ENCODE peak calls at places on chromosome 10, in four cellular contexts. One of them, this sample, is unnamed. For H3K36me3 and H3K4me1, the result is how much of the 10 kb centered on the place peaks cover.

GRCh38 chr10:127873901-127874470 is 18.8 kb downstream of the CLRN3 start:
- DNase-seq in HepG2: no peak
- DNase-seq in K562: no peak
- DNase-seq in GM12878: no peak
- DNase-seq in this sample: no peak

GRCh38 chr10:102003541-102003940 is 52.4 kb downstream of the ARMH3 start:
- DNase-seq in GM12878: no peak
- DNase-seq in HepG2: no peak
- DNase-seq in K562: no peak
- DNase-seq in this sample: no peak

GRCh38 chr10:26807532-26807931 is 53.2 kb downstream of the ABI1 start:
- DNase-seq in K562: no peak
- DNase-seq in HepG2: no peak
- DNase-seq in GM12878: no peak
- DNase-seq in this sample: no peak

GRCh38 chr10:24617771-24618396 is 105.8 kb downstream of the ARHGAP21 start:
- DNase-seq in GM12878: no peak
- DNase-seq in HepG2: peak
- DNase-seq in K562: peak
- DNase-seq in this sample: peak

GRCh38 chr10:100739516-100740368 is 5.6 kb upstream of the PAX2 start:
- DNase-seq in GM12878: no peak
- DNase-seq in HepG2: peak
- DNase-seq in K562: no peak
- DNase-seq in this sample: no peak

GRCh38 chr10:69057951-69058297 is 30.0 kb upstream of the SRGN start:
- DNase-seq in GM12878: no peak
- DNase-seq in HepG2: no peak
- DNase-seq in K562: no peak
- DNase-seq in this sample: no peak

GRCh38 chr10:79492256-79492655 is 20.1 kb upstream of the EIF5AL1 start:
- DNase-seq in HepG2: no peak
- DNase-seq in GM12878: no peak
- DNase-seq in K562: no peak
- DNase-seq in this sample: no peak

GRCh38 chr10:110459600-110459999 is 38.1 kb upstream of the DUSP5 start:
- DNase-seq in K562: no peak
- DNase-seq in HepG2: no peak
- DNase-seq in GM12878: no peak
- DNase-seq in this sample: no peak

GRCh38 chr10:10794776-10795175 is 222.9 kb upstream of the CELF2 start:
- DNase-seq in GM12878: no peak
- DNase-seq in K562: no peak
- DNase-seq in HepG2: no peak
- DNase-seq in this sample: no peak

GRCh38 chr10:100446130-100446761 is 16.6 kb upstream of the WNT8B start:
- DNase-seq in K562: no peak
- DNase-seq in GM12878: no peak
- DNase-seq in HepG2: no peak
- DNase-seq in this sample: no peak

GRCh38 chr10:103193820-103194529 is 903 bp upstream of the NT5C2 start:
- DNase-seq in K562: peak
- DNase-seq in GM12878: peak
- DNase-seq in HepG2: no peak
- DNase-seq in this sample: no peak

DNA sequence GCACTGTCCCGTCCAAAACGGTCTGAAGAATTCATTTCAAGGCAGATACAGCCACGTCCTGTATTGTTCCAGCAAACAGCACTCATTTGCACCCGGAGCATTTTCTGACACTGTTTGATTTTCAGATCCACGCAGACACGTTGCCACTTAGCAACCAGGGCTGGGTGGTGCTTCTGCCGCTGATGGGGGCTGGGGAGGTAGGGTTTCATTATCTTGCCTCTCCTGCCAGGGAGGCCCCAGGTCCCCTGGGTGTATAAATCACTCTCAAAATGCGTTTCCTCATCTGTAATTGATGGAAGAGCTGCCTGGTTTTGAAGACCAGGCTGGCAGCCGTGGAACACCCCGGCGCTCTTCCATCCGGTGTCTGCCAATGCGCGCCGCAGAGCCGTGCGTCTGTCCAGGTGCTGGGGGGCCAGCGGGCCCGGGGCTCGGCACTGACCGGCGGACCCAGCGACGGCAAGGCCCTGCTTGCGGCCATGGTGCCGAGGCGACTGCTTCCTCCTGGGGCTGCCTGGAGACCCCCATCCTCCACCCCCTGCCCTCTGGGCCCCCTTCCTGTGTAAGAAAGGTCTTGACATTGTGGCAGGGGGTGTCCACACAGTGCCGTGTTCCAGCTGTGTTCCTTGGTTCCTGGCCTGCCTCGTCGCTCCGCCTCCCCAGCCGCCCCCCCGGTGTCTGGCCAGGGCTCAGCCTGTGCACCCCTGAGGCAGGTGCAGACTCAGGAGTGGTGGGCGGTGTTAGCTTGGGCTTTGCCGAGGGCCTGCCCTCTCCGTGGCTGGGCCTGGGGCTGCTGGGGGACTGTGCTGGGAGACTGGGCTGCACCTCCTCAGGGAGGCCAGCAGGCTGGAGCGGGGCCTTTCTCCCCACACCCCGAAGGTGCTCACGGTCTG is 16.6 kb downstream of the ADGRA1 start:
- DNase-seq in K562: no peak
- DNase-seq in GM12878: no peak
- DNase-seq in HepG2: no peak
- DNase-seq in this sample: no peak
- H3K36me3 ChIP-seq in K562: under half
- H3K36me3 ChIP-seq in GM12878: under half
- H3K36me3 ChIP-seq in HepG2: under half
- H3K36me3 ChIP-seq in this sample: under half

GRCh38 chr10:48604408-48605263 is at the start of gene ARHGAP22:
- DNase-seq in K562: peak
- DNase-seq in GM12878: no peak
- DNase-seq in HepG2: no peak
- DNase-seq in this sample: peak

GRCh38 chr10:48604039-48604407 is 850 bp downstream of the ARHGAP22 start:
- DNase-seq in GM12878: no peak
- DNase-seq in HepG2: no peak
- DNase-seq in K562: no peak
- DNase-seq in this sample: no peak

GRCh38 chr10:48605786-48606529 is 1.1 kb upstream of the ARHGAP22 start:
- DNase-seq in K562: no peak
- DNase-seq in GM12878: no peak
- DNase-seq in HepG2: no peak
- DNase-seq in this sample: no peak

GRCh38 chr10:48606530-48607355 is 1.9 kb upstream of the ARHGAP22 start:
- DNase-seq in HepG2: no peak
- DNase-seq in K562: no peak
- DNase-seq in GM12878: no peak
- DNase-seq in this sample: peak

GRCh38 chr10:48605264-48605615 is 367 bp upstream of the ARHGAP22 start:
- DNase-seq in HepG2: no peak
- DNase-seq in GM12878: no peak
- DNase-seq in K562: no peak
- DNase-seq in this sample: peak
- H3K4me1 ChIP-seq in HepG2: under half
- H3K4me1 ChIP-seq in GM12878: under half
- H3K4me1 ChIP-seq in K562: under half
- H3K4me1 ChIP-seq in this sample: half or more

GRCh38 chr10:124491105-124491504 is 29.5 kb downstream of the LHPP start:
- DNase-seq in HepG2: no peak
- DNase-seq in GM12878: no peak
- DNase-seq in K562: no peak
- DNase-seq in this sample: no peak
- TF ChIP-seq MYC in HepG2: no peak
- TF ChIP-seq MYC in GM12878: no peak
- TF ChIP-seq MYC in K562: no peak
- TF ChIP-seq MYC in this sample: no peak

GRCh38 chr10:119772347-119772746 is 46.5 kb downstream of the INPP5F start:
- DNase-seq in K562: no peak
- DNase-seq in HepG2: no peak
- DNase-seq in GM12878: no peak
- DNase-seq in this sample: peak

GRCh38 chr10:119770928-119771327 is 45.1 kb downstream of the INPP5F start:
- DNase-seq in HepG2: no peak
- DNase-seq in GM12878: no peak
- DNase-seq in K562: no peak
- DNase-seq in this sample: no peak

GRCh38 chr10:119762805-119763798 is 37.3 kb downstream of the INPP5F start:
- DNase-seq in GM12878: no peak
- DNase-seq in HepG2: no peak
- DNase-seq in K562: no peak
- DNase-seq in this sample: no peak

GRCh38 chr10:119769886-119770285 is 44.0 kb downstream of the INPP5F start:
- DNase-seq in HepG2: no peak
- DNase-seq in K562: no peak
- DNase-seq in GM12878: no peak
- DNase-seq in this sample: peak

GRCh38 chr10:119768455-119769094 is 42.7 kb downstream of the INPP5F start:
- DNase-seq in HepG2: no peak
- DNase-seq in GM12878: no peak
- DNase-seq in K562: no peak
- DNase-seq in this sample: no peak
- H3K36me3 ChIP-seq in HepG2: under half
- H3K36me3 ChIP-seq in GM12878: under half
- H3K36me3 ChIP-seq in K562: under half
- H3K36me3 ChIP-seq in this sample: under half

DNA sequence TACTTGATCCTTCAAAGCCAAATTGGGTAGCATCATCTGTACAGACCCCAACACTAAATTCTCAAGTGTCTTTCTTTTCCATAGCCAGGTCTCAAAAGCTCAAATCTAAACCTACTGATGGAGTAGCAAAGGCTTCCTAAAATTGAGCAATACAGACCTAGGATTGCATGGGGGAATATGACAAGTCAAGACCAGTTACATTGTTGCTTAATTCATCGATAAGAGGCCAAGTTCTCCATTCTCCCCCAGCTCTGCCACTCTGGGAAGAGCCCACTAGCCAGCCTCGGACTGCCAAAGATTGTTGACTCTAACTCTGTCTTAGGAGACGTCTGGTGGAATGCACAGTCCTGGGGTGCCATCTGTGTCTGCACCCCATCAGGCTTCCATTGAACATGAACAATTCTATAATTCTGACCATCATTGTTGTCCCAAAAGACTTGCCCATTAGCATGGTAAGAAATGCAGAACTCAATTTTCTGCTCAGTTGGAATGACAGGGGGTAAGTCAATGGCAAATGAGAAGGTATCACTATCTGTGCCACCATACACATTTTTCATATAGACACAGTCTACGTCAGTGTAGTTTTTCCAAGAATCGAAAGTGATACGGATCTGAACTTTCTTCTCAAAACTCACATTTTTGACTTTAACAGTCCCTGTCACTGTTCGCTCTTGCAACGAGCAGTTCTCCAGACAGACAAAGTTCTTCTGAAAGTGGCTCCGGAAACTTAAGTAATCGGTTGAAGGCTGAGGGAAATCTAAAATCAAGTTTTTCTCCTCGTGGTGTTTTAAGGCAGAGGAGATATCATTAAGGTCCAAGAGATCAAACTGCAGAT is 2.9 kb downstream of the PPP1R3C start:
- DNase-seq in K562: no peak
- DNase-seq in GM12878: no peak
- DNase-seq in HepG2: no peak
- DNase-seq in this sample: no peak
- H3K4me1 ChIP-seq in K562: under half
- H3K4me1 ChIP-seq in GM12878: under half
- H3K4me1 ChIP-seq in HepG2: half or more
- H3K4me1 ChIP-seq in this sample: under half